ENCODE peak calls at places on chromosomes 12 and 14, in nine cellular contexts. D is adrenal gland, N is pancreas, E is mammary epithelial cell, O is bronchial epithelial cell, Y is fibroblast of lung, R is AG04449, A is astrocyte of the cerebellum, H is coronary artery. T is an unnamed sample.

GRCh38 chr12:11661491-11662085 is 12.1 kb downstream of the ETV6 start:
- DNase-seq in D (no peak), N (no peak), E (peak; percentile 86), O (peak; percentile 30), Y (peak; percentile 76), R (no peak), A (no peak), H (no peak), T (no peak)

GRCh38 chr12:126668538-126668937 is 1598.4 kb upstream of the TMEM132C start:
- DNase-seq in D (no peak), N (no peak), E (peak; percentile 5), O (peak; percentile 64), Y (peak; percentile 99), R (no peak), A (peak; percentile 64), H (no peak), T (peak; percentile 95)

GRCh38 chr12:121301876-121302275 is 5.4 kb upstream of the CAMKK2 start:
- DNase-seq in D (no peak), N (no peak), E (no peak), O (no peak), Y (no peak), R (no peak), A (no peak), H (no peak), T (no peak)

GRCh38 chr12:129483494-129483893 is 420.3 kb downstream of the TMEM132D start:
- DNase-seq in D (no peak), N (no peak), E (no peak), O (no peak), Y (no peak), R (no peak), A (no peak), H (no peak), T (no peak)

GRCh38 chr12:46446645-46447044 is 74.1 kb upstream of the SLC38A2 start:
- DNase-seq in D (no peak), N (no peak), E (no peak), O (no peak), Y (no peak), R (no peak), A (no peak), H (no peak), T (no peak)

GRCh38 chr12:111309584-111309983 is 59.3 kb downstream of the PHETA1 start:
- DNase-seq in D (no peak), N (no peak), E (no peak), O (no peak), Y (no peak), R (no peak), A (no peak), H (no peak), T (no peak)

GRCh38 chr12:100221523-100221922 is 20.9 kb downstream of the ACTR6 start:
- DNase-seq in D (no peak), N (no peak), E (no peak), O (peak; percentile 15), Y (no peak), R (no peak), A (no peak), H (no peak), T (no peak)

GRCh38 chr12:122116707-122117535 is 38.4 kb downstream of the MLXIP start:
- DNase-seq in D (no peak), N (peak; percentile 85), E (no peak), O (no peak), Y (no peak), R (no peak), A (no peak), H (no peak), T (no peak)

GRCh38 chr14:104776961-104777807 is 18.4 kb downstream of the AKT1 start:
- DNase-seq in D (no peak), N (peak; percentile 67), E (no peak), O (no peak), Y (no peak), R (no peak), A (no peak), H (no peak), T (no peak)

GRCh38 chr14:105021656-105022275 is 883 bp upstream of the CDCA4 start:
- DNase-seq in D (peak; percentile 36), N (peak; percentile 60), E (peak; percentile 51), O (no peak), Y (peak; percentile 54), R (no peak), A (no peak), H (no peak), T (no peak)

GRCh38 chr14:92633724-92634123 is 114.7 kb downstream of the LGMN start:
- DNase-seq in D (no peak), N (no peak), E (no peak), O (no peak), Y (peak; percentile 28), R (no peak), A (no peak), H (no peak), T (peak; percentile 32)
- H3K4me3 ChIP-seq in D (no peak overlapping the region), N (no peak overlapping the region), E (no peak overlapping the region), O (no peak overlapping the region), Y (no peak overlapping the region), R (no peak overlapping the region), A (no peak overlapping the region), H (no peak overlapping the region), T (no peak overlapping the region)

DNA sequence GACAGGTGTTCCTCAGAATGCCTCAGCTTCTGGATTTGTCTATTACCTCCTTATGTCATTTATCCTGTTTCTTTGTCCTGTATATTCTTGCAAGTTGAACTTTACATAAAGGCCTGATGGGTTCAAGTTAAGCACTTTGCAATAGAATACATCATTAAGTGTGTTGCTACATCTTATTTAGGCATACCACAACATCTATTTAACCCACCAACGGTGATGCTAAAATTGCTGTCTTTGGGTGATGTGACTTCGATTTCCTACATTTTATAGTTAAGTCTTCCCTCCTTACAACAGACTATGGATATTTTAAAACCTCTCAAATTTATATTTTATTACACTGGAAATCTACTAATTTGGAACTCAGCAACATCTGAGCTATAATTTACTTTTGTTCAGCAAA is 171.0 kb downstream of the KICS2 start:
- DNase-seq in D (no peak), N (no peak), E (no peak), O (no peak), Y (no peak), R (no peak), A (no peak), H (no peak), T (no peak)
- TF ChIP-seq CTCF in D (no peak), N (no peak), E (no peak), O (no peak), Y (no peak), R (no peak), A (no peak), H (no peak), T (no peak)

GRCh38 chr14:100674897-100675618 is 51.6 kb upstream of the DLK1 start:
- DNase-seq in D (no peak), N (peak; percentile 23), E (no peak), O (no peak), Y (no peak), R (no peak), A (no peak), H (no peak), T (no peak)

GRCh38 chr14:100673085-100673806 is 53.4 kb upstream of the DLK1 start:
- DNase-seq in D (no peak), N (peak; percentile 81), E (no peak), O (peak; percentile 8), Y (no peak), R (no peak), A (no peak), H (no peak), T (no peak)

GRCh38 chr14:100674428-100674827 is 52.3 kb upstream of the DLK1 start:
- DNase-seq in D (no peak), N (peak; percentile 38), E (no peak), O (no peak), Y (no peak), R (no peak), A (no peak), H (no peak), T (no peak)

GRCh38 chr14:100671906-100672305 is 54.8 kb upstream of the DLK1 start:
- DNase-seq in D (no peak), N (no peak), E (no peak), O (no peak), Y (no peak), R (no peak), A (no peak), H (no peak), T (no peak)

DNA sequence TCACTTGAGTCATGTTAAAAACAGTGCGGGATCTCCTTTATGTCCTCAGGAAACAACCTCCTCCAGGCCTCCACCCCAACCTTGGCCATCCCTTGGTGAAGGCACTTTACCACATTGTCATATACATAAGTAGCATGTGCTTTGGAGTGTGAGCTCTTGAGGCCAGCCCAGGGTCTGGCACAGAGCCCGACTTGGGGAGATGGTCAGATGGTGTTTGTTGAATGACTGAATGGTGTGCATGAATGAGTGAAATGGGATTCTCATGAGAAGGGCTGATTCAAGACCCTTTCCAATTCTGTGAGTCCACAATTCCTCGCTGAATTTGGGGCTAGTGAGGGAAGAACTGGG is 52.9 kb upstream of the DLK1 start:
- DNase-seq in D (no peak), N (peak; percentile 21), E (no peak), O (no peak), Y (no peak), R (no peak), A (no peak), H (no peak), T (no peak)
- H3K4me3 ChIP-seq in D (no peak overlapping the region), N (no peak overlapping the region), E (no peak overlapping the region), O (no peak overlapping the region), Y (no peak overlapping the region), R (no peak overlapping the region), A (no peak overlapping the region), H (no peak overlapping the region), T (no peak overlapping the region)

GRCh38 chr12:56081393-56082347 is 1.7 kb downstream of the ERBB3 start:
- DNase-seq in D (no peak), N (peak; percentile 60), E (no peak), O (no peak), Y (no peak), R (no peak), A (no peak), H (no peak), T (no peak)

GRCh38 chr12:56079729-56080555 is at the start of gene ERBB3:
- DNase-seq in D (peak; percentile 82), N (peak; percentile 92), E (peak; percentile 88), O (peak; percentile 81), Y (peak; percentile 87), R (no peak), A (peak; percentile 15), H (peak; percentile 86), T (peak; percentile 79)

GRCh38 chr12:56082382-56082781 is 2.4 kb downstream of the ERBB3 start:
- DNase-seq in D (no peak), N (no peak), E (no peak), O (no peak), Y (no peak), R (no peak), A (no peak), H (no peak), T (no peak)

GRCh38 chr12:56078931-56079728 is 835 bp upstream of the ERBB3 start:
- DNase-seq in D (peak; percentile 82), N (peak; percentile 97), E (peak; percentile 81), O (peak; percentile 76), Y (peak; percentile 75), R (no peak), A (peak; percentile 49), H (peak; percentile 90), T (peak; percentile 85)

DNA sequence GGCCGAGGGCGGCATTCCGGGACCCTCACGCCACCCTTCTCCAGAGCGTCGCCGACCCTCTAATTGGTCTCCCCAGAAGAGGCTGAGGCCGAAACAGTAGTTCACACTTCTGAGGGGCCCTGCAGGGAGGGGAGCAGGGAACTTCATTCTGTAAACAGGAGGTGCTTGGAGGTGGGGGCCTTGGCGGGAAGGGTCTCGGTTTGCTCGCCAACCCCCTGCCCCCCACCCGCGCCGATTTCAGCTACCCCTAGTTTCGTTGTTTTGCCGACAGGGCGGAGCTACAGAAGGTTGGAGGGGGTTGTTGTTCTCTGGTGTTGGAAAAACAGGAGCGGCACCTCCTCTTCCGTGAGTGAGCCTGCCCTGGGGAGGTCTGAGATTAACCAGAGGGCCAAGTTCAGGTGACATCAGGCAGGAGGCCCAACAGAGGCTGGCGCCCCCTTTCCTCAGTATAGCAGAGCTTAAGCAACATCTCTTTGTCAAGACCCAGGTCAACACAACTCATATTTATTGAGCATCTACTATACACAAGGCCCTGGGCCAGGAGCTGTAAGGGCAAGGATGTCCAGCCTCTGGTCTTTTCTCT is 682 bp downstream of the ERBB3 start:
- DNase-seq in D (no peak), N (peak; percentile 63), E (no peak), O (peak; percentile 47), Y (no peak), R (no peak), A (no peak), H (no peak), T (no peak)
- TF ChIP-seq CTCF in D (no peak), N (no peak), E (no peak), O (no peak), Y (no peak), R (no peak), A (no peak), H (no peak), T (no peak)